ENCODE peak calls at places on chromosome 16, in seven cellular contexts. One of them, this sample, is unnamed.

GRCh38 chr16:10252155-10252554 is 69.9 kb upstream of the GRIN2A start:
- DNase-seq in prostate gland: no peak
- DNase-seq in cardiac fibroblast: no peak
- DNase-seq in lower leg skin: no peak
- DNase-seq in skeletal muscle cell: no peak
- DNase-seq in HL-60: no peak
- DNase-seq in AG04450: no peak
- DNase-seq in this sample: no peak

GRCh38 chr16:8735574-8735973 is 61.2 kb downstream of the ABAT start:
- DNase-seq in prostate gland: no peak
- DNase-seq in cardiac fibroblast: no peak
- DNase-seq in lower leg skin: no peak
- DNase-seq in skeletal muscle cell: no peak
- DNase-seq in HL-60: no peak
- DNase-seq in AG04450: no peak
- DNase-seq in this sample: no peak

GRCh38 chr16:1535391-1536291 is 2.2 kb downstream of the TMEM204 start:
- DNase-seq in prostate gland: no peak
- DNase-seq in cardiac fibroblast: no peak
- DNase-seq in lower leg skin: no peak
- DNase-seq in skeletal muscle cell: no peak
- DNase-seq in HL-60: no peak
- DNase-seq in AG04450: no peak
- DNase-seq in this sample: no peak

GRCh38 chr16:9322735-9323134 is 231.3 kb downstream of the HAPSTR1 start:
- DNase-seq in prostate gland: no peak
- DNase-seq in cardiac fibroblast: no peak
- DNase-seq in lower leg skin: peak
- DNase-seq in skeletal muscle cell: no peak
- DNase-seq in HL-60: no peak
- DNase-seq in AG04450: no peak
- DNase-seq in this sample: no peak

GRCh38 chr16:26709754-26710153 is 357.0 kb upstream of the C16orf82 start:
- DNase-seq in prostate gland: no peak
- DNase-seq in cardiac fibroblast: no peak
- DNase-seq in lower leg skin: no peak
- DNase-seq in skeletal muscle cell: no peak
- DNase-seq in HL-60: no peak
- DNase-seq in AG04450: no peak
- DNase-seq in this sample: no peak

GRCh38 chr16:84931506-84931905 is 79.8 kb downstream of the ZDHHC7 start:
- DNase-seq in prostate gland: no peak
- DNase-seq in cardiac fibroblast: no peak
- DNase-seq in lower leg skin: no peak
- DNase-seq in skeletal muscle cell: no peak
- DNase-seq in HL-60: no peak
- DNase-seq in AG04450: no peak
- DNase-seq in this sample: no peak

GRCh38 chr16:86022381-86022960 is 123.5 kb downstream of the IRF8 start:
- DNase-seq in prostate gland: no peak
- DNase-seq in cardiac fibroblast: no peak
- DNase-seq in lower leg skin: peak
- DNase-seq in skeletal muscle cell: no peak
- DNase-seq in HL-60: no peak
- DNase-seq in AG04450: no peak
- DNase-seq in this sample: no peak

GRCh38 chr16:1494129-1494640 is 1.0 kb downstream of the TELO2 start:
- DNase-seq in prostate gland: peak
- DNase-seq in cardiac fibroblast: peak
- DNase-seq in lower leg skin: no peak
- DNase-seq in skeletal muscle cell: peak
- DNase-seq in HL-60: no peak
- DNase-seq in AG04450: peak
- DNase-seq in this sample: peak

GRCh38 chr16:53787423-53787822 is 83.5 kb downstream of the FTO start:
- DNase-seq in prostate gland: no peak
- DNase-seq in cardiac fibroblast: no peak
- DNase-seq in lower leg skin: no peak
- DNase-seq in skeletal muscle cell: no peak
- DNase-seq in HL-60: no peak
- DNase-seq in AG04450: no peak
- DNase-seq in this sample: no peak

GRCh38 chr16:74035816-74036215 is 260.8 kb upstream of the PSMD7 start:
- DNase-seq in prostate gland: no peak
- DNase-seq in cardiac fibroblast: peak
- DNase-seq in lower leg skin: no peak
- DNase-seq in skeletal muscle cell: no peak
- DNase-seq in HL-60: peak
- DNase-seq in AG04450: no peak
- DNase-seq in this sample: no peak

GRCh38 chr16:5001571-5001970 is 32.2 kb downstream of the NAGPA start:
- DNase-seq in prostate gland: no peak
- DNase-seq in cardiac fibroblast: no peak
- DNase-seq in lower leg skin: no peak
- DNase-seq in skeletal muscle cell: no peak
- DNase-seq in HL-60: peak
- DNase-seq in AG04450: no peak
- DNase-seq in this sample: no peak

GRCh38 chr16:80739523-80739922 is 64.9 kb downstream of the CDYL2 start:
- DNase-seq in prostate gland: no peak
- DNase-seq in cardiac fibroblast: no peak
- DNase-seq in lower leg skin: no peak
- DNase-seq in skeletal muscle cell: no peak
- DNase-seq in HL-60: no peak
- DNase-seq in AG04450: no peak
- DNase-seq in this sample: no peak

GRCh38 chr16:86120982-86121242 is 221.9 kb downstream of the IRF8 start:
- DNase-seq in prostate gland: no peak
- DNase-seq in cardiac fibroblast: no peak
- DNase-seq in lower leg skin: no peak
- DNase-seq in skeletal muscle cell: no peak
- DNase-seq in HL-60: no peak
- DNase-seq in AG04450: no peak
- DNase-seq in this sample: no peak

GRCh38 chr16:21116148-21116693 is 34.4 kb downstream of the DNAH3 start:
- DNase-seq in prostate gland: no peak
- DNase-seq in cardiac fibroblast: peak
- DNase-seq in lower leg skin: peak
- DNase-seq in skeletal muscle cell: no peak
- DNase-seq in HL-60: peak
- DNase-seq in AG04450: no peak
- DNase-seq in this sample: no peak

GRCh38 chr16:66751135-66751991 is at the start of gene DYNC1LI2:
- DNase-seq in prostate gland: peak
- DNase-seq in cardiac fibroblast: peak
- DNase-seq in lower leg skin: peak
- DNase-seq in skeletal muscle cell: no peak
- DNase-seq in HL-60: peak
- DNase-seq in AG04450: peak
- DNase-seq in this sample: no peak

GRCh38 chr16:66750279-66751134 is 902 bp downstream of the DYNC1LI2 start:
- DNase-seq in prostate gland: no peak
- DNase-seq in cardiac fibroblast: no peak
- DNase-seq in lower leg skin: no peak
- DNase-seq in skeletal muscle cell: no peak
- DNase-seq in HL-60: no peak
- DNase-seq in AG04450: no peak
- DNase-seq in this sample: no peak

GRCh38 chr16:66752958-66753357 is 1.5 kb upstream of the DYNC1LI2 start:
- DNase-seq in prostate gland: no peak
- DNase-seq in cardiac fibroblast: no peak
- DNase-seq in lower leg skin: no peak
- DNase-seq in skeletal muscle cell: no peak
- DNase-seq in HL-60: no peak
- DNase-seq in AG04450: no peak
- DNase-seq in this sample: no peak

GRCh38 chr16:66752379-66752778 is 970 bp upstream of the DYNC1LI2 start:
- DNase-seq in prostate gland: no peak
- DNase-seq in cardiac fibroblast: no peak
- DNase-seq in lower leg skin: no peak
- DNase-seq in skeletal muscle cell: no peak
- DNase-seq in HL-60: no peak
- DNase-seq in AG04450: no peak
- DNase-seq in this sample: no peak

GRCh38 chr16:66751992-66752322 is 548 bp upstream of the DYNC1LI2 start:
- DNase-seq in prostate gland: no peak
- DNase-seq in cardiac fibroblast: no peak
- DNase-seq in lower leg skin: no peak
- DNase-seq in skeletal muscle cell: no peak
- DNase-seq in HL-60: no peak
- DNase-seq in AG04450: no peak
- DNase-seq in this sample: no peak
- H3K4me3 ChIP-seq in prostate gland: peak
- H3K4me3 ChIP-seq in cardiac fibroblast: peak
- H3K4me3 ChIP-seq in lower leg skin: no peak
- H3K4me3 ChIP-seq in skeletal muscle cell: peak
- H3K4me3 ChIP-seq in HL-60: no peak
- H3K4me3 ChIP-seq in AG04450: peak
- H3K4me3 ChIP-seq in this sample: peak

GRCh38 chr16:17529982-17530760 is 59.4 kb upstream of the XYLT1 start:
- DNase-seq in prostate gland: no peak
- DNase-seq in cardiac fibroblast: no peak
- DNase-seq in lower leg skin: no peak
- DNase-seq in skeletal muscle cell: no peak
- DNase-seq in HL-60: no peak
- DNase-seq in AG04450: no peak
- DNase-seq in this sample: no peak
- H3K4me3 ChIP-seq in prostate gland: no peak
- H3K4me3 ChIP-seq in cardiac fibroblast: no peak
- H3K4me3 ChIP-seq in lower leg skin: no peak
- H3K4me3 ChIP-seq in skeletal muscle cell: no peak
- H3K4me3 ChIP-seq in HL-60: no peak
- H3K4me3 ChIP-seq in AG04450: no peak
- H3K4me3 ChIP-seq in this sample: no peak

GRCh38 chr16:88718178-88718577 is 11.9 kb downstream of the CTU2 start:
- DNase-seq in prostate gland: no peak
- DNase-seq in cardiac fibroblast: no peak
- DNase-seq in lower leg skin: no peak
- DNase-seq in skeletal muscle cell: no peak
- DNase-seq in HL-60: no peak
- DNase-seq in AG04450: no peak
- DNase-seq in this sample: no peak

GRCh38 chr16:88715312-88716190 is 9.2 kb downstream of the CTU2 start:
- DNase-seq in prostate gland: no peak
- DNase-seq in cardiac fibroblast: no peak
- DNase-seq in lower leg skin: no peak
- DNase-seq in skeletal muscle cell: no peak
- DNase-seq in HL-60: no peak
- DNase-seq in AG04450: no peak
- DNase-seq in this sample: no peak

GRCh38 chr16:88714420-88715302 is 8.4 kb downstream of the CTU2 start:
- DNase-seq in prostate gland: no peak
- DNase-seq in cardiac fibroblast: no peak
- DNase-seq in lower leg skin: no peak
- DNase-seq in skeletal muscle cell: no peak
- DNase-seq in HL-60: no peak
- DNase-seq in AG04450: no peak
- DNase-seq in this sample: no peak

GRCh38 chr16:88716601-88717001 is 10.3 kb downstream of the CTU2 start:
- DNase-seq in prostate gland: no peak
- DNase-seq in cardiac fibroblast: no peak
- DNase-seq in lower leg skin: no peak
- DNase-seq in skeletal muscle cell: no peak
- DNase-seq in HL-60: no peak
- DNase-seq in AG04450: no peak
- DNase-seq in this sample: no peak

GRCh38 chr16:88716201-88716600 is 9.9 kb downstream of the CTU2 start:
- DNase-seq in prostate gland: no peak
- DNase-seq in cardiac fibroblast: no peak
- DNase-seq in lower leg skin: no peak
- DNase-seq in skeletal muscle cell: no peak
- DNase-seq in HL-60: no peak
- DNase-seq in AG04450: no peak
- DNase-seq in this sample: no peak
- H3K4me3 ChIP-seq in prostate gland: no peak
- H3K4me3 ChIP-seq in cardiac fibroblast: no peak
- H3K4me3 ChIP-seq in lower leg skin: no peak
- H3K4me3 ChIP-seq in skeletal muscle cell: no peak
- H3K4me3 ChIP-seq in HL-60: no peak
- H3K4me3 ChIP-seq in AG04450: no peak
- H3K4me3 ChIP-seq in this sample: no peak

GRCh38 chr16:67173323-67173722 is 3.0 kb downstream of the NOL3 start:
- DNase-seq in prostate gland: no peak
- DNase-seq in cardiac fibroblast: no peak
- DNase-seq in lower leg skin: no peak
- DNase-seq in skeletal muscle cell: no peak
- DNase-seq in HL-60: no peak
- DNase-seq in AG04450: no peak
- DNase-seq in this sample: no peak

GRCh38 chr16:67170948-67171649 is 761 bp downstream of the NOL3 start:
- DNase-seq in prostate gland: no peak
- DNase-seq in cardiac fibroblast: no peak
- DNase-seq in lower leg skin: no peak
- DNase-seq in skeletal muscle cell: no peak
- DNase-seq in HL-60: no peak
- DNase-seq in AG04450: no peak
- DNase-seq in this sample: no peak

GRCh38 chr16:67174706-67175231 is 4.4 kb downstream of the NOL3 start:
- DNase-seq in prostate gland: no peak
- DNase-seq in cardiac fibroblast: no peak
- DNase-seq in lower leg skin: no peak
- DNase-seq in skeletal muscle cell: no peak
- DNase-seq in HL-60: no peak
- DNase-seq in AG04450: no peak
- DNase-seq in this sample: no peak

GRCh38 chr16:67176662-67177061 is 6.3 kb downstream of the NOL3 start:
- DNase-seq in prostate gland: no peak
- DNase-seq in cardiac fibroblast: no peak
- DNase-seq in lower leg skin: no peak
- DNase-seq in skeletal muscle cell: no peak
- DNase-seq in HL-60: no peak
- DNase-seq in AG04450: no peak
- DNase-seq in this sample: no peak

DNA sequence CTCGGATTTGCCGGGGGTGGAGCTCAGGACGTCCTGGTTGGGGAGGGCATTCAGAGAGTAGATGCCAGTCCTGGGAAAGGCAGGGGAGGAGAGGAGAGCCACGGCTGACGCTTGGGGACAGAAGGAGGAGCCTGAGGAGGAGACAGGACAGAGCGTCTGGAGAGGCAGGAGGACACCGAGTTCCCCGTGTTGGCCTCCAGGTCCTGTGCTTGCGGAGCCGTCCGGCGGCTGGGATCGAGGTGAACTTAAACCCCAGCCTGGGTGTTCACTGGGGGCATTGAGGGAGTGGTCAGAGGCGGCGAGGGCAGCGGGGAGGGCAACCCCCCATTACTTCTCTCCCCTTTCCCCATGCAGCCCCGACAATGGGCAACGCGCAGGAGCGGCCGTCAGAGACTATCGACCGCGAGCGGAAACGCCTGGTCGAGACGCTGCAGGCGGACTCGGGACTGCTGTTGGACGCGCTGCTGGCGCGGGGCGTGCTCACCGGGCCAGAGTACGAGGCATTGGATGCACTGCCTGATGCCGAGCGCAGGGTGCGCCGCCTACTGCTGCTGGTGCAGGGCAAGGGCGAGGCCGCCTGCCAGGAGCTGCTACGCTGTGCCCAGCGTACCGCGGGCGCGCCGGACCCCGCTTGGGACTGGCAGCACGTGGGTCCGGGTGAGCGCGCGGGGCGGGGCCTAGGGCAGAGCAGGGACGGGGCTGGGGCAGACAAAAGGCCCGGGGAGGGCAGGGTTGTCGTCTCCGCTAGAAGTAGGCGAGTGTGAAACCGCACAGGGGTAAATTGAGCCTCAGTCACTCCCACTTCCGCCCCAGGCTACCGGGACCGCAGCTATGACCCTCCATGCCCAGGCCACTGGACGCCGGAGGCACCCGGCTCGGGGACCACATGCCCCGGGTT is 3.7 kb downstream of the NOL3 start:
- DNase-seq in prostate gland: peak
- DNase-seq in cardiac fibroblast: peak
- DNase-seq in lower leg skin: peak
- DNase-seq in skeletal muscle cell: no peak
- DNase-seq in HL-60: peak
- DNase-seq in AG04450: peak
- DNase-seq in this sample: no peak
- H3K4me3 ChIP-seq in prostate gland: peak
- H3K4me3 ChIP-seq in cardiac fibroblast: peak
- H3K4me3 ChIP-seq in lower leg skin: no peak
- H3K4me3 ChIP-seq in skeletal muscle cell: peak
- H3K4me3 ChIP-seq in HL-60: peak
- H3K4me3 ChIP-seq in AG04450: peak
- H3K4me3 ChIP-seq in this sample: peak

This sample was measured in AG09309.